ENCODE peak calls at places on chromosome 10, in five cellular contexts. L, Y, M, X and V are unnamed samples.

GRCh38 chr10:22805304-22805703 is 90.9 kb upstream of the PIP4K2A start:
- DNase-seq in L (no peak), Y (no peak), M (peak; percentile 13), X (no peak), V (peak; percentile 44)

GRCh38 chr10:110326351-110327032 is 21.8 kb upstream of the SMNDC1 start:
- DNase-seq in L (no peak), Y (no peak), M (no peak), X (no peak), V (no peak)

GRCh38 chr10:80686734-80687561 is 149.2 kb downstream of the SH2D4B start:
- DNase-seq in L (no peak), Y (no peak), M (no peak), X (no peak), V (no peak)

GRCh38 chr10:100970076-100970913 is 991 bp downstream of the SEMA4G start:
- DNase-seq in L (peak; percentile 12), Y (no peak), M (no peak), X (peak; percentile 17), V (no peak)

GRCh38 chr10:5858811-5859210 is 30.9 kb downstream of the ANKRD16 start:
- DNase-seq in L (no peak), Y (no peak), M (no peak), X (no peak), V (peak; percentile 28)

GRCh38 chr10:78974409-78975317 is 94.1 kb upstream of the ZMIZ1 start:
- DNase-seq in L (peak; percentile 13), Y (peak; percentile 72), M (peak; percentile 68), X (peak; percentile 56), V (peak; percentile 82)

GRCh38 chr10:3972460-3973366 is 187.7 kb upstream of the KLF6 start:
- DNase-seq in L (peak; percentile 36), Y (no peak), M (no peak), X (no peak), V (no peak)

GRCh38 chr10:78634835-78635234 is 433.9 kb upstream of the ZMIZ1 start:
- DNase-seq in L (no peak), Y (no peak), M (peak; percentile 8), X (no peak), V (no peak)

GRCh38 chr10:13815766-13816165 is 229.0 kb downstream of the PRPF18 start:
- DNase-seq in L (no peak), Y (no peak), M (peak; percentile 38), X (no peak), V (no peak)

GRCh38 chr10:36188054-36188453 is 546.0 kb upstream of the FZD8 start:
- DNase-seq in L (no peak), Y (peak; percentile 19), M (no peak), X (no peak), V (no peak)

GRCh38 chr10:49115015-49115795 is at the start of gene VSTM4:
- DNase-seq in L (no peak), Y (peak; percentile 55), M (no peak), X (no peak), V (no peak)

GRCh38 chr10:119516381-119517234 is 25.9 kb downstream of the RGS10 start:
- DNase-seq in L (peak; percentile 53), Y (no peak), M (no peak), X (peak; percentile 25), V (no peak)

GRCh38 chr10:119222966-119223386 is 15.6 kb downstream of the GRK5 start:
- DNase-seq in L (no peak), Y (no peak), M (no peak), X (no peak), V (no peak)

GRCh38 chr10:35433851-35434426 is 97.6 kb downstream of the CCNY start:
- DNase-seq in L (no peak), Y (no peak), M (no peak), X (no peak), V (no peak)

DNA sequence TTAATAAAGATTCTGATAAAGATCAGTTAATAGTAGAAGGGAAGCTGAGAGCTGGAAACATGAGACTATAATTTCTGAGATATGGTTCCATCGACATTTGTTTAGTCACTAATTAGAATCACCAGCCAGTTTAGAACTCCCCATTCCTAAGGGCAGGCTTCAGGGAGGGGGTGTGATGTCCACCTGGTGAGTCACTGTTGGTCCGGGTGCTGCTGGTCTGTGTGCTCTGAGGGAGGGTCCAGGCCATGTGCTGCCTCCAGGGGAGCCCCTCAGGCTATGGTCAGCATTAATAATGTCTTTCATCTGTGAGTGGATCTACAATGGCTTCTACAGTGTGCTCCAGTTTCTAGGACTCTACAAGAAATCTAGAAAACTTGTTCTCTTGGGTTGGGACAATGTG is 115.8 kb downstream of the ADAM12 start:
- DNase-seq in L (no peak), Y (no peak), M (no peak), X (no peak), V (no peak)
- H3K27ac ChIP-seq in L (no peak overlapping the region), Y (no peak overlapping the region), M (no peak overlapping the region), X (no peak overlapping the region), V (no peak overlapping the region)

GRCh38 chr10:70034252-70034651 is 18.4 kb upstream of the MACROH2A2 start:
- DNase-seq in L (no peak), Y (no peak), M (no peak), X (no peak), V (no peak)

GRCh38 chr10:70031215-70031614 is 21.4 kb upstream of the MACROH2A2 start:
- DNase-seq in L (no peak), Y (no peak), M (no peak), X (no peak), V (no peak)

GRCh38 chr10:70035531-70035930 is 17.1 kb upstream of the MACROH2A2 start:
- DNase-seq in L (no peak), Y (no peak), M (no peak), X (no peak), V (no peak)

DNA sequence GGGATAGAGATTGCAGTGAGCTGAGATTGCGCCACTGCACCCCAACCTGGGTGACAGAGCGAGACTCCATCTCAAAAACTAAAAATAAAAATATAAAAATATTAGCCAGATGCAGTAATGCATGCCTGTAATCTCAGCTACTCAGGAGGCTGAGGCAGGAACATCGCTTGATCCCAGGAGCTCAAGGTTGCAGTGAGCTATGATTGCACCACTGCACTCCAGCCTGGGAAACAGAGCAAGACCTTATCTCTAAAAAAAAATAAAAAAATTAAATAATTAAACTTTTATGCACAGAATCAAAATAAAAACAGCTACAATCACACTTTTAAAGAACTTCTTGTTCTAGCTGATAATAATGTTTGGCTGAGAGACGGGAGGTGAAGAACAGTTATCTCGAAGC is 20.0 kb upstream of the MACROH2A2 start:
- DNase-seq in L (no peak), Y (no peak), M (no peak), X (no peak), V (no peak)
- H3K27ac ChIP-seq in L (no peak overlapping the region), Y (no peak overlapping the region), M (no peak overlapping the region), X (no peak overlapping the region), V (no peak overlapping the region)

DNA sequence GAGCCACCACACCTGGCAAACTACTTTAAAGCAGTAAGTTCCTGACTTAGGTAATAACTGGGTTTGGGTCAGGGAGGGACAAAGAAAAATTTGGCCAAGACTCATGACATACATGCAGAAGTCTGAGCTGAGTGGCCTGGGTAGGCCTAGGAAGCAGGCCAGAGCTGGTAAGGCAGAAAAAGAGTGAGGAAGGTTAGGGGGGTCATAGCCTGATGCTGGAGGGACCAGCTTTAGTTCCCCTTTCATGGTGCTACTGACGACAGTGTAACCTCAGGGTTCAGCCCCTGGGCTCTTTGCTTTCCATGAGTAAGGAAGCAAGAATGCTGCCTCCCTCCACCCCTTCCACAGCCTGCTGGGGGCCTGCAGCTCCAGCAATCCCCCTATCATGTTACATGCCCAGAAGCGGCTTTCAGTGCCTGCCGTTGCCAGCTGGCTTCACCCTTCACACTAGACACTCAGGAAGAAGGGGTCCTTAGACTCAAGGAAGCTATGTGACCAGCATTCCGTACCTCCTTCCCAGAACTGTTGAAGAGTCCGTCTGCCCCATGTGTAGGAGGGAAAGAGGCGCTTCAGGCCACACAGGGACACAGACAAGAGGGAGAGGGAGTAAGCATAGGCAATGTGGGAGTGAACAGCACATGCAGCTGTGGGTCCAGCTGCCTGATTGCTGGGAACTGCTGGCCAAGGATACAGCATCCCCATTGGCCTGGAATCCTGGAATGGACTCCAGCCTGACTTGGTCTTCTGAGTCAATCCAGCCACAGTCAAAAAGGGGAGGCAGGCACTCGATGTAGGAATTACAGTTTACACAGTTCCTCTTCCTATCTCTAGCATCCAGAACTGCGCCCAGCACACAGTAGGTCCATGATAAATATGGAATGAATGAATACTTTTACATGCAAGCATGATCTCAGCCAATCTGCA is 4.1 kb upstream of the PLAU start:
- DNase-seq in L (no peak), Y (peak; percentile 89), M (no peak), X (no peak), V (no peak)
- H3K27ac ChIP-seq in L (no peak overlapping the region), Y (peak overlapping the region; percentile 93), M (peak overlapping the region; percentile 97), X (no peak overlapping the region), V (no peak overlapping the region)

DNA sequence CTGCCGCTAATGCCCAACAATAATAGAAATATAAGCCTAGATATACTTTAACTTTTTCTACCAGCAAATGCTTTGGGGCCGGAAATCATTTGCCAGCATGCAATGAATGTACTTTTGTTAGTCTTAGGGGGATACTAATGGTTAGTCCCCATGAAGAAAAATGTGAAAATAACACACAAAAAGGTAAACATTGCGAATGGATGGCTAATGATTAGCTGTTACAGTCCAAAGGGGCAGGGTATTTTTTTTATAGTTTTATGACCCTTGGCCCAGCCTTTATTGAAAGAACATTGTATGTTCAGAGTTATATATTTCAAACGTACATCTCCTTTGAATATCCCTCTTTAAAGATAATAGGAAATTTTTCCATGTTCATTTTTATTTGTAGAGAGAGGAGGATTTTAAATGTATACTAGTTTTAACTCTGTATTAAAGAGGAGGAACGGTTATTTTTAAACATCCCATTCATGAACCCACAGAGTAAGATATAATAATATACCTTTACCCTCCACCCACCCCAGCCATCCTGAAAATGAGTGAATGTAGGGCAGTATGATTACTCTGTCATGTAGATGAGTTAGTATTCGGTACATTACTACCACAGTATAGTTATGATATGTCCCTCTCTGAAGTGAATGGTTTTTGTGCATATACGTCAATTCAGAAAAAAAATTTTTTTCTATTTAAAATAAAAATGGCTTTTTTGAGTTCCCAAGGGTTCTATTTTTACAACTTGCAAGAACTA is 63.6 kb downstream of the ARID5B start:
- DNase-seq in L (no peak), Y (no peak), M (no peak), X (no peak), V (no peak)
- H3K27ac ChIP-seq in L (no peak overlapping the region), Y (peak overlapping the region; percentile 18), M (no peak overlapping the region), X (no peak overlapping the region), V (no peak overlapping the region)

GRCh38 chr10:86671419-86671818 is 3.1 kb downstream of the LDB3 start:
- DNase-seq in L (no peak), Y (no peak), M (no peak), X (no peak), V (no peak)
- H3K27ac ChIP-seq in L (no peak overlapping the region), Y (peak overlapping the region; percentile 73), M (no peak overlapping the region), X (no peak overlapping the region), V (no peak overlapping the region)

DNA sequence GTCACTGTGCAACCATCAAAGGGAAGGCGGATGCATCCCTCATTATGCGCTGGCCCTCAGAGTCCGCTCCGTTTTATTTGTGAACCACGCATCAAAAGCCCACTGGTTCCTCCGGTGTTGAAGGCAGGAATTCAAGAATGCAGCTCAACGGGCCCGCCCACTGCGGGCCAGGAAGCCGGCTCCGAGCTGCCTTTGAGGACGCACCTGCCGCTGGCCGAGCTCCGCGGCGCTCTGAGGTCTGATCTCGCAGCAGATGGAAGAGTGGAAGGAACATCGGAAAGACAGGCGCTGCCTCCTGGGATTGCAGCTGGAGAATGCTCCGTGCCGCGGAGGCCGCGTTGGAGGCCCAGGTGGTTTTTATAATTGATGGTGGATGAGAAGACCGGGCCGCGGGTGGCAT is 56.9 kb upstream of the ADGRA1 start:
- DNase-seq in L (no peak), Y (no peak), M (no peak), X (no peak), V (no peak)
- H3K27ac ChIP-seq in L (no peak overlapping the region), Y (no peak overlapping the region), M (no peak overlapping the region), X (no peak overlapping the region), V (no peak overlapping the region)

GRCh38 chr10:12708921-12709320 is 292.6 kb downstream of the CCDC3 start:
- DNase-seq in L (no peak), Y (no peak), M (no peak), X (no peak), V (peak; percentile 28)
- H3K27ac ChIP-seq in L (no peak overlapping the region), Y (peak overlapping the region; percentile 77), M (peak overlapping the region; percentile 71), X (no peak overlapping the region), V (peak overlapping the region; percentile 33)